ENCODE peak calls at places on chromosomes 16 and 17, in nine cellular contexts. I, B, T, J, D, U, O, C and M are unnamed samples.

GRCh38 chr17:72173475-72174116 is 52.8 kb downstream of the SOX9 start:
- DNase-seq in I (peak), O (no peak), J (peak), C (no peak), T (no peak), U (no peak), D (no peak), B (peak), M (no peak)

GRCh38 chr17:38969281-38969680 is 2.1 kb upstream of the FBXO47 start:
- DNase-seq in B (no peak), C (no peak), T (no peak), I (no peak), O (no peak), J (no peak), U (no peak), D (no peak), M (no peak)

GRCh38 chr17:40854175-40854814 is 12.7 kb downstream of the KRT12 start:
- DNase-seq in C (no peak), B (peak), I (peak), J (peak), U (no peak), T (no peak), D (no peak), O (no peak), M (no peak)

GRCh38 chr17:67256075-67256732 is 11.2 kb upstream of the HELZ start:
- DNase-seq in O (no peak), J (no peak), I (no peak), U (no peak), C (no peak), D (no peak), B (no peak), T (no peak), M (no peak)

GRCh38 chr16:12182202-12182601 is 205.7 kb downstream of the SNX29 start:
- DNase-seq in C (no peak), B (no peak), T (no peak), D (no peak), J (no peak), O (no peak), U (no peak), I (no peak), M (no peak)

GRCh38 chr16:81004646-81005353 is 1.9 kb downstream of the CMC2 start:
- DNase-seq in J (peak), D (peak), U (peak), O (no peak), T (no peak), C (no peak), B (peak), I (peak), M (no peak)

GRCh38 chr17:2904135-2904534 is 107.9 kb downstream of the RAP1GAP2 start:
- DNase-seq in J (peak), T (no peak), U (no peak), O (no peak), C (no peak), B (peak), D (no peak), I (peak), M (peak)

GRCh38 chr16:86519649-86520316 is 9.5 kb downstream of the FOXF1 start:
- DNase-seq in B (peak), D (peak), T (peak), C (peak), O (no peak), I (peak), J (peak), U (peak), M (peak)

GRCh38 chr17:47948706-47949196 is 7.4 kb downstream of the PNPO start:
- DNase-seq in I (no peak), D (no peak), B (peak), J (no peak), O (peak), U (no peak), T (no peak), C (no peak), M (no peak)

GRCh38 chr17:29565643-29566472 is 979 bp downstream of the ABHD15 start:
- DNase-seq in B (no peak), U (peak), I (no peak), D (peak), O (peak), C (no peak), T (peak), J (no peak), M (peak)

GRCh38 chr17:27276653-27277156 is 17.2 kb upstream of the WSB1 start:
- DNase-seq in C (no peak), B (no peak), T (no peak), I (peak), J (no peak), O (no peak), U (peak), D (no peak), M (no peak)
- H3K4me3 ChIP-seq in C (no peak), B (no peak), T (no peak), I (no peak), J (no peak), O (no peak), U (no peak), D (no peak), M (no peak)

GRCh38 chr17:36680701-36681202 is 79.4 kb downstream of the MRM1 start:
- DNase-seq in J (no peak), U (no peak), T (no peak), O (no peak), B (no peak), C (no peak), I (no peak), D (no peak), M (no peak)
- TF ChIP-seq CTCF in J (no peak), U (no peak), T (no peak), O (no peak), B (no peak), C (no peak), I (no peak), D (no peak), M (no peak)

GRCh38 chr17:28367641-28368305 is 2.3 kb downstream of the VTN start:
- DNase-seq in I (no peak), J (no peak), U (no peak), B (no peak), O (peak), C (no peak), T (no peak), D (no peak), M (no peak)
- H3K4me3 ChIP-seq in I (no peak), J (no peak), U (no peak), B (no peak), O (peak), C (no peak), T (no peak), D (no peak), M (no peak)

DNA sequence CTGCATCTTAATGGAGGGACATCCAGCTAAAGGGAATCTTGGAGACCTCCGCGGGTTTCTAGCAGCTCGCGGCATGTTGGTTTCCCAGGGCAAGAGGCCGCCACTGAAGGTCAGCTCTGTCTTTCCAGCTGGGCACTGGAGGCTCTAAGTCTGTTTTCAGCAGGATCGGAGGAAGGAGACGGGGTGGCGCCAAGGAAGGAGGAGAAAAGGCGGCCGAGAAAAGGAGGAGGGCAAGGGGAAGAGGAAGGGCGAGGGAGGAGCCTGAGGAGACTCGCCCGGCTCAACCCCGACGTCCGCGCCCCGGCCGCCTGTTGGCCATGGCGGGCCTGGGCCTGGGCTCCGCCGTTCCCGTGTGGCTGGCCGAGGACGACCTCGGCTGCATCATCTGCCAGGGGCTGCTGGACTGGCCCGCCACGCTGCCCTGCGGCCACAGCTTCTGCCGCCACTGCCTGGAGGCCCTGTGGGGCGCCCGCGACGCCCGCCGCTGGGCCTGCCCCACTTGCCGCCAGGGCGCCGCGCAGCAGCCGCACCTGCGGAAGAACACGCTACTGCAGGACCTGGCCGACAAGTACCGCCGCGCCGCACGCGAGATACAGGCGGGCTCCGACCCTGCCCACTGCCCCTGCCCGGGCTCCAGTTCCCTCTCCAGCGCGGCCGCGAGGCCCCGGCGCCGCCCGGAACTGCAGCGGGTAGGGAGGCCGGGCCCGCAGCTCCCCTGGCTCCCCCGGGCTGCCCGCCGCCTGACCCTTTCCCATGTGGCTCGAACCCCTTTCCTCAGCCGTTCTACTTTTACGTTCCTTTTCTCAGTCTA is at the start of gene RNF135:
- DNase-seq in B (peak), D (peak), T (peak), I (peak), O (peak), U (peak), J (peak), C (peak), M (peak)
- TF ChIP-seq CTCF in B (peak), D (no peak), T (peak), I (peak), O (peak), U (no peak), J (no peak), C (peak), M (no peak)

GRCh38 chr17:17492562-17492961 is 3.6 kb downstream of the RASD1 start:
- DNase-seq in D (no peak), C (no peak), U (no peak), T (no peak), O (no peak), B (peak), J (no peak), I (no peak), M (no peak)

GRCh38 chr17:17493249-17493985 is 2.8 kb downstream of the RASD1 start:
- DNase-seq in D (peak), B (peak), J (no peak), U (no peak), O (no peak), T (no peak), I (no peak), C (no peak), M (peak)

GRCh38 chr17:17491031-17491471 is 5.1 kb downstream of the RASD1 start:
- DNase-seq in B (no peak), I (no peak), U (no peak), J (no peak), C (no peak), T (no peak), D (no peak), O (no peak), M (peak)

GRCh38 chr17:17491546-17491988 is 4.6 kb downstream of the RASD1 start:
- DNase-seq in B (no peak), J (no peak), U (no peak), C (no peak), I (no peak), T (no peak), O (no peak), D (no peak), M (no peak)

GRCh38 chr17:17492085-17492484 is 4.1 kb downstream of the RASD1 start:
- DNase-seq in I (no peak), C (no peak), T (no peak), J (no peak), D (no peak), O (no peak), B (no peak), U (no peak), M (no peak)
- H3K4me3 ChIP-seq in I (no peak), C (no peak), T (no peak), J (no peak), D (no peak), O (no peak), B (no peak), U (no peak), M (no peak)

GRCh38 chr17:5706835-5707234 is 122.5 kb upstream of the NLRP1 start:
- DNase-seq in U (peak), B (peak), D (peak), I (peak), J (peak), T (peak), O (no peak), C (peak), M (peak)
- TF ChIP-seq CTCF in U (peak), B (peak), D (peak), I (peak), J (peak), T (peak), O (peak), C (peak), M (peak)

GRCh38 chr17:43986225-43986981 is 18.0 kb upstream of the NAGS start:
- DNase-seq in T (no peak), B (no peak), O (no peak), C (no peak), J (no peak), U (no peak), D (no peak), I (no peak), M (peak)

GRCh38 chr17:43984521-43984920 is 19.9 kb upstream of the NAGS start:
- DNase-seq in I (no peak), C (no peak), T (no peak), J (no peak), O (no peak), D (no peak), B (no peak), U (no peak), M (no peak)

GRCh38 chr17:43982171-43982570 is 22.3 kb upstream of the NAGS start:
- DNase-seq in J (no peak), U (no peak), B (peak), I (no peak), O (no peak), C (no peak), D (no peak), T (no peak), M (no peak)

GRCh38 chr17:43983515-43984411 is 20.7 kb upstream of the NAGS start:
- DNase-seq in T (peak), D (no peak), O (peak), C (no peak), J (no peak), B (peak), U (peak), I (no peak), M (no peak)

DNA sequence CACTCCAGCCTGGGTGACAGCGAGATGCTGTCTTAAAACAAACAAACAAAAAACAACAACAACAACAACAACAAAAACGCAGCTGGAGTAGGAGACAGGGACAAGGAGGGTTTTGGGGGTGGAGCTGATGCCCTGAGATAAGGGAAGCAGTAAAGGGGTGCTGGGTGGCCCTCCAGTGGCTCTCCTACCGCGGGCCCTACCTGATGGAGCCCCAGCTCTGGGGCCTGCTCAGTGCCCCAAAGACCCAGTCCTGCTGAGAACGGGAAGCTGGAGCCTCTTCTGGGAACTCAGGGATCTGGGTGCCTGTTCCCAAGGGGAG is 21.3 kb upstream of the NAGS start:
- DNase-seq in C (no peak), J (no peak), T (no peak), B (no peak), I (no peak), D (no peak), U (no peak), O (no peak), M (no peak)
- H3K4me3 ChIP-seq in C (no peak), J (no peak), T (peak), B (no peak), I (no peak), D (no peak), U (no peak), O (no peak), M (peak)

GRCh38 chr16:1810106-1810505 is 16.5 kb downstream of the HAGH start:
- DNase-seq in U (no peak), O (no peak), D (no peak), B (no peak), I (no peak), C (no peak), T (no peak), J (no peak), M (no peak)

GRCh38 chr16:1809281-1809801 is 15.8 kb upstream of the IGFALS start:
- DNase-seq in D (no peak), U (no peak), I (no peak), O (no peak), C (no peak), T (no peak), B (no peak), J (no peak), M (no peak)

GRCh38 chr16:1810536-1810935 is 16.1 kb downstream of the HAGH start:
- DNase-seq in D (no peak), U (no peak), I (no peak), J (no peak), O (no peak), T (no peak), B (no peak), C (no peak), M (no peak)

GRCh38 chr16:1815461-1815860 is 11.2 kb downstream of the HAGH start:
- DNase-seq in O (no peak), J (no peak), D (no peak), I (no peak), B (no peak), C (no peak), T (no peak), U (no peak), M (no peak)

DNA sequence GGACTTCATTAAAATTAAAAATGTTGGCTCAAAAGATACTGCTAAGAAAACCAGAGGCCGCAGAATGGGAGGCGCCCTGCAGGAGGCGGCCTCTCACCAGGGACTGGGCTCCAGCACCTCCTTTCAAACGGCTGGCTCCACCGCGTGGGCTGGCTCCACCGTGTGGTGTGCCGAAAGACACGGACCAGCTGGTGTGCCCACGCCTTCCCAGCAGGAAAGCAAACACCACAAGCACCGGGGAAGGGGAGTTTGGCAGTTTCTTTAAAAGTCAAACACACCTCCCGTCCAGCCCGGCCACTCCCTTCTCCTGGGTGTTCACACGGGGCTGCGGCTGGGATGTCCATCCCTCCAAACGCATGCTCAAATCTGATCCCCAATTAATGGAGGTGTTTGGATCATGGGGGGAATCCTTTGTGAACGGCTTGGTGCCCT is 13.9 kb downstream of the HAGH start:
- DNase-seq in D (peak), B (peak), J (peak), C (no peak), O (peak), T (no peak), U (peak), I (peak), M (peak)
- TF ChIP-seq CTCF in D (peak), B (peak), J (peak), C (no peak), O (peak), T (peak), U (peak), I (peak), M (peak)

DNA sequence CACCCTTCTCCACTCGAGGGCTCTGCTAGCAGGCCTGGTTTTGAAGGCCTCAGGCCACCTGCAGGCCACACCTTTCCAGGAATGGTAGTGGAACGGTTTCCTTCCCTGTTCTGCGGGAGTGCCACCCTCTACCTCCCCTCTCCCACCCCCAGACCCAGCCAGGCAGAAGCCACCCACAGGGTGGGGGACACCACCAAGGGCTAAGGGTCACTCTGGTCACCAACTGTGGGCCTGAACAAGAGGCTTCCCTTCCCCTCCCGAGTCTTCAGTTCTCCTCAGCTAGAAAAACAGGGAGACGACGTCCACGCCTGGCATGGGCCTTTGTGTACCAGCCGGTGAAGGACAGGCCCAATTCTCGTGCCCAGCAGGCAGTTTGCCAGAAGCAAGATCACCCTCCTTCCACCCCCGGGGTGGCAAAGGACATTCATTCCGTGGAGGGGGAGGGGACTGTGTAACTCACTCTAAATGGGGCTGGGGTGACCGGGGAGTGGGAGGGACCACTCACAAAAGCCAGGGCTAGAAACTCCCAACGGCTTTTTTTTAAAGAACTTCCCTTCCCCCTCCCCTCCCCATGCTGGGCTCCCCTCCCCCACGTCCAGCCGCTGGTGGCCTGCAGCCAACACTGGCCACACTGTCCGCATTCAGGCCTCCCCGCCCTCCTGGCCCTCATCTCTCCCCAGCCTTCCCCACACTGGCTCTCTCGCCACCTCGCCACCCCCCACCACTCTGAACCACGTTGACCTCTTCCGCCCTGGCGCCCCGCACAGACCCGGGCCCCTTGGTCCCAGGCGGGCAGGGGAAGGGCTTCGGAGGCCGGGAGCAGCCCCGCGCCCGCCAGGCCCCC is 7.7 kb downstream of the CBX4 start:
- DNase-seq in I (no peak), J (no peak), D (no peak), B (no peak), T (peak), O (peak), C (peak), U (peak), M (peak)
- H3K4me3 ChIP-seq in I (no peak), J (peak), D (no peak), B (no peak), T (peak), O (peak), C (peak), U (peak), M (peak)

DNA sequence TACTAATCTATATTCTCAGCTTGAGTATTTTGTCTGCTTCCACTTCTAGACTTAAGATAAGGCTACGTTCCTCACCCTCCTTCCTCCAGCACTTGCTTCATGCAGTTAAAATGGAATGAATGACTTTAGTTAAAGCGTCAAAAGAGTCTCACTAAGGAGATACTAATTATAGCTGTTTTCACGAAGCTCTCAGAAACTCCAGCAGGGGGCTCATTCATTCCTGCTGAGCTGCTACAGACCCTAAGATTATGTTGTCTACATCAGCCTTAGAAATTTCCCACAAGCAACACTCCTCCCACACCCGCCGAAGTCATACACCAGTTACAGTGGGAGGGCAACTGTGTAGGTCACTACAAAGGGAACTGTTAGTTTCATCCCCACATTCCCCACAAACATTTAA is 57.0 kb upstream of the KIFC3 start:
- DNase-seq in J (peak), D (peak), U (peak), C (no peak), O (no peak), B (peak), I (peak), T (no peak), M (no peak)
- TF ChIP-seq CTCF in J (peak), D (no peak), U (peak), C (no peak), O (peak), B (peak), I (peak), T (no peak), M (no peak)